ENCODE peak calls at places on chromosomes 3 and 15, in ten cellular contexts. One of them, this sample, is unnamed.

GRCh38 chr3:127783166-127783565 is 39.1 kb downstream of the MGLL start:
- DNase-seq in HuH-7.5: no peak
- DNase-seq in CD8-positive, alpha-beta memory T cell: no peak
- DNase-seq in Daoy: no peak
- DNase-seq in ELR: no peak
- DNase-seq in left colon: peak
- DNase-seq in cortex of kidney: no peak
- DNase-seq in COR-L47: no peak
- DNase-seq in posterior vena cava: peak
- DNase-seq in thoracic aorta: no peak
- DNase-seq in this sample: no peak

GRCh38 chr3:32297366-32297765 is 58.9 kb downstream of the CMTM8 start:
- DNase-seq in ELR: no peak
- DNase-seq in CD8-positive, alpha-beta memory T cell: peak
- DNase-seq in Daoy: no peak
- DNase-seq in thoracic aorta: no peak
- DNase-seq in left colon: no peak
- DNase-seq in COR-L47: no peak
- DNase-seq in posterior vena cava: no peak
- DNase-seq in cortex of kidney: no peak
- DNase-seq in HuH-7.5: no peak
- DNase-seq in this sample: no peak

GRCh38 chr3:64456674-64457073 is 231.1 kb downstream of the ADAMTS9 start:
- DNase-seq in thoracic aorta: no peak
- DNase-seq in ELR: no peak
- DNase-seq in posterior vena cava: no peak
- DNase-seq in Daoy: no peak
- DNase-seq in cortex of kidney: no peak
- DNase-seq in COR-L47: no peak
- DNase-seq in HuH-7.5: no peak
- DNase-seq in left colon: no peak
- DNase-seq in CD8-positive, alpha-beta memory T cell: no peak
- DNase-seq in this sample: no peak

GRCh38 chr15:75081150-75081549 is 57.8 kb downstream of the PPCDC start:
- DNase-seq in COR-L47: no peak
- DNase-seq in left colon: no peak
- DNase-seq in ELR: no peak
- DNase-seq in posterior vena cava: no peak
- DNase-seq in HuH-7.5: no peak
- DNase-seq in CD8-positive, alpha-beta memory T cell: no peak
- DNase-seq in Daoy: no peak
- DNase-seq in thoracic aorta: no peak
- DNase-seq in cortex of kidney: no peak
- DNase-seq in this sample: no peak

GRCh38 chr3:126389112-126389791 is 5.5 kb upstream of the CFAP100 start:
- DNase-seq in thoracic aorta: peak
- DNase-seq in COR-L47: peak
- DNase-seq in CD8-positive, alpha-beta memory T cell: no peak
- DNase-seq in posterior vena cava: peak
- DNase-seq in Daoy: peak
- DNase-seq in ELR: peak
- DNase-seq in HuH-7.5: peak
- DNase-seq in left colon: peak
- DNase-seq in cortex of kidney: peak
- DNase-seq in this sample: peak

GRCh38 chr15:40739854-40740253 is 15.2 kb downstream of the RMDN3 start:
- DNase-seq in ELR: no peak
- DNase-seq in thoracic aorta: no peak
- DNase-seq in COR-L47: no peak
- DNase-seq in cortex of kidney: no peak
- DNase-seq in HuH-7.5: no peak
- DNase-seq in posterior vena cava: no peak
- DNase-seq in left colon: no peak
- DNase-seq in Daoy: no peak
- DNase-seq in CD8-positive, alpha-beta memory T cell: no peak
- DNase-seq in this sample: no peak

GRCh38 chr3:114879059-114880031 is 267.7 kb downstream of the ZBTB20 start:
- DNase-seq in COR-L47: peak
- DNase-seq in Daoy: peak
- DNase-seq in posterior vena cava: no peak
- DNase-seq in ELR: peak
- DNase-seq in left colon: no peak
- DNase-seq in cortex of kidney: no peak
- DNase-seq in CD8-positive, alpha-beta memory T cell: no peak
- DNase-seq in HuH-7.5: no peak
- DNase-seq in thoracic aorta: no peak
- DNase-seq in this sample: no peak

GRCh38 chr3:194176274-194176991 is 40.5 kb downstream of the HES1 start:
- DNase-seq in left colon: no peak
- DNase-seq in HuH-7.5: no peak
- DNase-seq in cortex of kidney: no peak
- DNase-seq in COR-L47: no peak
- DNase-seq in CD8-positive, alpha-beta memory T cell: no peak
- DNase-seq in thoracic aorta: no peak
- DNase-seq in ELR: no peak
- DNase-seq in posterior vena cava: no peak
- DNase-seq in Daoy: no peak
- DNase-seq in this sample: no peak

GRCh38 chr3:107220538-107220937 is 156.7 kb upstream of the CCDC54 start:
- DNase-seq in posterior vena cava: no peak
- DNase-seq in HuH-7.5: no peak
- DNase-seq in left colon: no peak
- DNase-seq in ELR: no peak
- DNase-seq in CD8-positive, alpha-beta memory T cell: no peak
- DNase-seq in COR-L47: no peak
- DNase-seq in cortex of kidney: no peak
- DNase-seq in Daoy: no peak
- DNase-seq in thoracic aorta: no peak
- DNase-seq in this sample: no peak

GRCh38 chr3:111521881-111522280 is 20.1 kb upstream of the CD96 start:
- DNase-seq in posterior vena cava: no peak
- DNase-seq in COR-L47: no peak
- DNase-seq in left colon: no peak
- DNase-seq in thoracic aorta: no peak
- DNase-seq in CD8-positive, alpha-beta memory T cell: no peak
- DNase-seq in HuH-7.5: no peak
- DNase-seq in ELR: peak
- DNase-seq in cortex of kidney: no peak
- DNase-seq in Daoy: peak
- DNase-seq in this sample: no peak

GRCh38 chr3:152879790-152880174 is 44.9 kb downstream of the P2RY1 start:
- DNase-seq in ELR: no peak
- DNase-seq in thoracic aorta: no peak
- DNase-seq in cortex of kidney: no peak
- DNase-seq in CD8-positive, alpha-beta memory T cell: no peak
- DNase-seq in COR-L47: no peak
- DNase-seq in HuH-7.5: no peak
- DNase-seq in left colon: no peak
- DNase-seq in posterior vena cava: no peak
- DNase-seq in Daoy: no peak
- DNase-seq in this sample: no peak

GRCh38 chr3:74510261-74510660 is 104.2 kb downstream of the CNTN3 start:
- DNase-seq in HuH-7.5: no peak
- DNase-seq in ELR: no peak
- DNase-seq in CD8-positive, alpha-beta memory T cell: no peak
- DNase-seq in Daoy: no peak
- DNase-seq in left colon: no peak
- DNase-seq in thoracic aorta: no peak
- DNase-seq in cortex of kidney: no peak
- DNase-seq in COR-L47: no peak
- DNase-seq in posterior vena cava: no peak
- DNase-seq in this sample: no peak

GRCh38 chr3:117355566-117355965 is 646.0 kb downstream of the TUSC7 start:
- DNase-seq in left colon: no peak
- DNase-seq in ELR: peak
- DNase-seq in CD8-positive, alpha-beta memory T cell: no peak
- DNase-seq in thoracic aorta: no peak
- DNase-seq in cortex of kidney: no peak
- DNase-seq in HuH-7.5: no peak
- DNase-seq in COR-L47: peak
- DNase-seq in posterior vena cava: no peak
- DNase-seq in Daoy: peak
- DNase-seq in this sample: peak

GRCh38 chr3:150146891-150147761 is 176.4 kb upstream of the PFN2 start:
- DNase-seq in HuH-7.5: no peak
- DNase-seq in ELR: peak
- DNase-seq in left colon: peak
- DNase-seq in posterior vena cava: no peak
- DNase-seq in cortex of kidney: no peak
- DNase-seq in thoracic aorta: peak
- DNase-seq in COR-L47: no peak
- DNase-seq in Daoy: peak
- DNase-seq in CD8-positive, alpha-beta memory T cell: no peak
- DNase-seq in this sample: no peak

GRCh38 chr3:153162513-153163348 is 705 bp downstream of the RAP2B start:
- DNase-seq in HuH-7.5: no peak
- DNase-seq in Daoy: peak
- DNase-seq in CD8-positive, alpha-beta memory T cell: peak
- DNase-seq in cortex of kidney: no peak
- DNase-seq in posterior vena cava: peak
- DNase-seq in thoracic aorta: no peak
- DNase-seq in COR-L47: peak
- DNase-seq in ELR: peak
- DNase-seq in left colon: peak
- DNase-seq in this sample: peak

GRCh38 chr15:100353469-100353868 is 11.7 kb upstream of the ADAMTS17 start:
- DNase-seq in left colon: no peak
- DNase-seq in CD8-positive, alpha-beta memory T cell: no peak
- DNase-seq in COR-L47: no peak
- DNase-seq in thoracic aorta: no peak
- DNase-seq in HuH-7.5: no peak
- DNase-seq in ELR: no peak
- DNase-seq in posterior vena cava: no peak
- DNase-seq in cortex of kidney: no peak
- DNase-seq in Daoy: no peak
- DNase-seq in this sample: no peak

GRCh38 chr3:103440539-103441113 is 1005.8 kb downstream of the ZPLD1 start:
- DNase-seq in HuH-7.5: no peak
- DNase-seq in Daoy: no peak
- DNase-seq in posterior vena cava: no peak
- DNase-seq in CD8-positive, alpha-beta memory T cell: no peak
- DNase-seq in ELR: peak
- DNase-seq in COR-L47: no peak
- DNase-seq in left colon: no peak
- DNase-seq in cortex of kidney: no peak
- DNase-seq in thoracic aorta: no peak
- DNase-seq in this sample: no peak

GRCh38 chr3:172608575-172608974 is 85.3 kb upstream of the TNFSF10 start:
- DNase-seq in left colon: no peak
- DNase-seq in cortex of kidney: no peak
- DNase-seq in ELR: no peak
- DNase-seq in COR-L47: no peak
- DNase-seq in posterior vena cava: no peak
- DNase-seq in HuH-7.5: no peak
- DNase-seq in thoracic aorta: no peak
- DNase-seq in CD8-positive, alpha-beta memory T cell: no peak
- DNase-seq in Daoy: no peak
- DNase-seq in this sample: no peak

GRCh38 chr3:23115171-23115877 is 87.8 kb upstream of the UBE2E2 start:
- DNase-seq in CD8-positive, alpha-beta memory T cell: no peak
- DNase-seq in ELR: no peak
- DNase-seq in COR-L47: no peak
- DNase-seq in thoracic aorta: no peak
- DNase-seq in HuH-7.5: no peak
- DNase-seq in cortex of kidney: no peak
- DNase-seq in posterior vena cava: no peak
- DNase-seq in Daoy: no peak
- DNase-seq in left colon: no peak
- DNase-seq in this sample: no peak

GRCh38 chr3:41199866-41200668 is 762 bp downstream of the CTNNB1 start:
- DNase-seq in Daoy: peak
- DNase-seq in left colon: peak
- DNase-seq in cortex of kidney: no peak
- DNase-seq in HuH-7.5: peak
- DNase-seq in ELR: peak
- DNase-seq in COR-L47: no peak
- DNase-seq in posterior vena cava: peak
- DNase-seq in CD8-positive, alpha-beta memory T cell: peak
- DNase-seq in thoracic aorta: no peak
- DNase-seq in this sample: no peak

GRCh38 chr3:186589115-186589514 is 18.6 kb downstream of the DNAJB11 start:
- DNase-seq in ELR: peak
- DNase-seq in CD8-positive, alpha-beta memory T cell: no peak
- DNase-seq in cortex of kidney: no peak
- DNase-seq in HuH-7.5: no peak
- DNase-seq in thoracic aorta: no peak
- DNase-seq in COR-L47: no peak
- DNase-seq in Daoy: no peak
- DNase-seq in left colon: no peak
- DNase-seq in posterior vena cava: no peak
- DNase-seq in this sample: no peak

GRCh38 chr3:99240700-99241099 is 339.2 kb upstream of the DCBLD2 start:
- DNase-seq in cortex of kidney: no peak
- DNase-seq in thoracic aorta: no peak
- DNase-seq in COR-L47: no peak
- DNase-seq in posterior vena cava: no peak
- DNase-seq in left colon: no peak
- DNase-seq in CD8-positive, alpha-beta memory T cell: no peak
- DNase-seq in ELR: no peak
- DNase-seq in HuH-7.5: no peak
- DNase-seq in Daoy: no peak
- DNase-seq in this sample: no peak

GRCh38 chr15:34828145-34828911 is 33.0 kb upstream of the ACTC1 start:
- DNase-seq in HuH-7.5: no peak
- DNase-seq in cortex of kidney: no peak
- DNase-seq in thoracic aorta: no peak
- DNase-seq in posterior vena cava: no peak
- DNase-seq in CD8-positive, alpha-beta memory T cell: no peak
- DNase-seq in ELR: no peak
- DNase-seq in left colon: no peak
- DNase-seq in COR-L47: no peak
- DNase-seq in Daoy: no peak
- DNase-seq in this sample: no peak

GRCh38 chr3:195757827-195758226 is 37.0 kb downstream of the MUC20 start:
- DNase-seq in left colon: no peak
- DNase-seq in thoracic aorta: no peak
- DNase-seq in ELR: no peak
- DNase-seq in HuH-7.5: no peak
- DNase-seq in COR-L47: no peak
- DNase-seq in Daoy: no peak
- DNase-seq in cortex of kidney: no peak
- DNase-seq in posterior vena cava: peak
- DNase-seq in CD8-positive, alpha-beta memory T cell: no peak
- DNase-seq in this sample: no peak

GRCh38 chr3:14042680-14043079 is 82.0 kb downstream of the CHCHD4 start:
- DNase-seq in thoracic aorta: no peak
- DNase-seq in cortex of kidney: no peak
- DNase-seq in CD8-positive, alpha-beta memory T cell: no peak
- DNase-seq in ELR: peak
- DNase-seq in Daoy: no peak
- DNase-seq in left colon: no peak
- DNase-seq in HuH-7.5: no peak
- DNase-seq in COR-L47: no peak
- DNase-seq in posterior vena cava: no peak
- DNase-seq in this sample: no peak

GRCh38 chr3:59809750-59810444 is 760.1 kb upstream of the CFAP20DC start:
- DNase-seq in cortex of kidney: no peak
- DNase-seq in thoracic aorta: no peak
- DNase-seq in posterior vena cava: no peak
- DNase-seq in HuH-7.5: no peak
- DNase-seq in COR-L47: no peak
- DNase-seq in ELR: peak
- DNase-seq in CD8-positive, alpha-beta memory T cell: no peak
- DNase-seq in Daoy: peak
- DNase-seq in left colon: no peak
- DNase-seq in this sample: no peak

GRCh38 chr3:23079976-23080375 is 123.2 kb upstream of the UBE2E2 start:
- DNase-seq in ELR: no peak
- DNase-seq in left colon: peak
- DNase-seq in cortex of kidney: no peak
- DNase-seq in Daoy: peak
- DNase-seq in posterior vena cava: no peak
- DNase-seq in thoracic aorta: no peak
- DNase-seq in COR-L47: no peak
- DNase-seq in CD8-positive, alpha-beta memory T cell: no peak
- DNase-seq in HuH-7.5: no peak
- DNase-seq in this sample: no peak

GRCh38 chr3:197495059-197495455 is 60.7 kb downstream of the BDH1 start:
- DNase-seq in cortex of kidney: no peak
- DNase-seq in posterior vena cava: no peak
- DNase-seq in thoracic aorta: no peak
- DNase-seq in Daoy: no peak
- DNase-seq in ELR: no peak
- DNase-seq in COR-L47: no peak
- DNase-seq in left colon: no peak
- DNase-seq in CD8-positive, alpha-beta memory T cell: no peak
- DNase-seq in HuH-7.5: no peak
- DNase-seq in this sample: no peak